ENCODE peak calls at places on chromosome 13, in seven cellular contexts. F, I, G, R, W, D and E are unnamed samples.
A peak's percentile ranks its signal among the peaks of the same experiment; 100 is the strongest.

GRCh38 chr13:98175823-98176222 is 1.2 kb downstream of the RNF113B start:
- DNase-seq in F (no peak), I (no peak), G (no peak), R (no peak), W (no peak), D (no peak), E (no peak)

GRCh38 chr13:79995334-79995733 is 345.6 kb downstream of the SPRY2 start:
- DNase-seq in F (no peak), I (no peak), G (no peak), R (no peak), W (no peak), D (no peak), E (no peak)

GRCh38 chr13:30504081-30504480 is 38.3 kb upstream of the HMGB1 start:
- DNase-seq in F (no peak), I (no peak), G (no peak), R (no peak), W (peak; percentile 41), D (peak; percentile 16), E (no peak)

GRCh38 chr13:114142640-114143490 is 10.4 kb upstream of the RASA3 start:
- DNase-seq in F (no peak), I (peak; percentile 25), G (no peak), R (no peak), W (peak; percentile 30), D (no peak), E (no peak)

GRCh38 chr13:113553541-113554332 is 30.8 kb upstream of the TFDP1 start:
- DNase-seq in F (no peak), I (no peak), G (no peak), R (no peak), W (no peak), D (no peak), E (no peak)

GRCh38 chr13:40149611-40150283 is 494.3 kb downstream of the COG6 start:
- DNase-seq in F (no peak), I (no peak), G (no peak), R (no peak), W (no peak), D (no peak), E (no peak)

GRCh38 chr13:113943821-113944565 is 29.9 kb downstream of the C13orf46 start:
- DNase-seq in F (no peak), I (peak; percentile 27), G (no peak), R (no peak), W (no peak), D (no peak), E (no peak)

GRCh38 chr13:97107815-97108534 is 113.7 kb upstream of the OXGR1 start:
- DNase-seq in F (no peak), I (peak; percentile 42), G (no peak), R (no peak), W (no peak), D (no peak), E (no peak)

GRCh38 chr13:25149670-25150069 is 22.4 kb downstream of the AMER2 start:
- DNase-seq in F (no peak), I (no peak), G (no peak), R (no peak), W (no peak), D (no peak), E (no peak)

GRCh38 chr13:25141042-25141441 is 31.0 kb downstream of the AMER2 start:
- DNase-seq in F (no peak), I (no peak), G (no peak), R (no peak), W (no peak), D (no peak), E (no peak)

GRCh38 chr13:25148005-25148798 is 23.9 kb downstream of the AMER2 start:
- DNase-seq in F (no peak), I (no peak), G (no peak), R (no peak), W (no peak), D (peak; percentile 31), E (no peak)

GRCh38 chr13:25143693-25144092 is 28.4 kb downstream of the AMER2 start:
- DNase-seq in F (no peak), I (no peak), G (no peak), R (no peak), W (no peak), D (no peak), E (no peak)
- TF ChIP-seq SIN3A in F (no peak), I (no peak), G (no peak), R (no peak), W (no peak), D (no peak), E (no peak)

DNA sequence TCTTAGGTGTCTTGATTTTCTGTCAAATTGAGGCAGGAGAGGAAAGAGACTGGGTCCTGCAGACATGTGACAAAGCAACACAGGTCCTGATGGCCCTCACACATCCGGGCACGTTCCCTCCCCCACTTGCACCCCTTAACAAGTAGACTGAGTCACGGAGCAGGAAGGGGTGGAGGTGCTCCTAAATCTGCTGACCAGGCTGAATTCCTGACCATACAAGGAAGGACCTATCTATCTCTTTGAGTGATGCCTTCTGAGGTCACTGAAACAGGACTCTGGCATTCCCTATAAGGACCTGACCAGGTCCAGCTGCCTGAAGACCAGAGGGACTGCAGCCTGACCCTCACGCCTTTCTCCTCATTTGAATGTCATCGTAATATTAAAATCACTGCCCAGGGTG is 250.3 kb downstream of the COL4A1 start:
- DNase-seq in F (no peak), I (no peak), G (no peak), R (no peak), W (no peak), D (no peak), E (no peak)
- H3K27ac ChIP-seq in F (no peak overlapping the region), I (no peak overlapping the region), G (no peak overlapping the region), R (no peak overlapping the region), W (no peak overlapping the region), D (no peak overlapping the region), E (no peak overlapping the region)

GRCh38 chr13:112181336-112182051 is 114.5 kb downstream of the SOX1 start:
- DNase-seq in F (no peak), I (no peak), G (no peak), R (no peak), W (no peak), D (no peak), E (no peak)

GRCh38 chr13:112182251-112182650 is 115.3 kb downstream of the SOX1 start:
- DNase-seq in F (no peak), I (no peak), G (no peak), R (no peak), W (no peak), D (no peak), E (no peak)

GRCh38 chr13:112184261-112184660 is 117.3 kb downstream of the SOX1 start:
- DNase-seq in F (no peak), I (no peak), G (no peak), R (no peak), W (no peak), D (no peak), E (no peak)

GRCh38 chr13:112183544-112184145 is 116.7 kb downstream of the SOX1 start:
- DNase-seq in F (no peak), I (no peak), G (no peak), R (no peak), W (no peak), D (no peak), E (no peak)

GRCh38 chr13:112182831-112183543 is 116.0 kb downstream of the SOX1 start:
- DNase-seq in F (no peak), I (no peak), G (peak; percentile 10), R (no peak), W (no peak), D (no peak), E (no peak)
- TF ChIP-seq SIN3A in F (no peak), I (no peak), G (no peak), R (no peak), W (no peak), D (no peak), E (no peak)

GRCh38 chr13:92806215-92806614 is 420.4 kb upstream of the GPC6 start:
- DNase-seq in F (no peak), I (no peak), G (no peak), R (no peak), W (no peak), D (no peak), E (no peak)
- H3K27ac ChIP-seq in F (no peak overlapping the region), I (no peak overlapping the region), G (no peak overlapping the region), R (peak overlapping the region; percentile 44), W (no peak overlapping the region), D (no peak overlapping the region), E (no peak overlapping the region)